ENCODE peak calls at places on chromosomes 1 and 21, in five cellular contexts. One of them, this sample, is unnamed.
A peak's percentile ranks its signal among the peaks of the same experiment; 100 is the strongest.

GRCh38 chr1:155640367-155640766 is 30.3 kb downstream of the MSTO1 start:
- DNase-seq in neuronal stem cell: no peak
- DNase-seq in endothelial cell of umbilical vein: no peak
- DNase-seq in GM23248: no peak
- DNase-seq in IMR-90: no peak
- DNase-seq in this sample: no peak

GRCh38 chr21:46477765-46478164 is 19.1 kb downstream of the DIP2A start:
- DNase-seq in neuronal stem cell: no peak
- DNase-seq in endothelial cell of umbilical vein: no peak
- DNase-seq in GM23248: peak; percentile 87
- DNase-seq in IMR-90: peak; percentile 51
- DNase-seq in this sample: no peak

GRCh38 chr1:169387383-169387782 is 19.4 kb downstream of the BLZF1 start:
- DNase-seq in neuronal stem cell: no peak
- DNase-seq in endothelial cell of umbilical vein: no peak
- DNase-seq in GM23248: no peak
- DNase-seq in IMR-90: no peak
- DNase-seq in this sample: no peak

GRCh38 chr1:241717975-241718374 is 65.9 kb downstream of the WDR64 start:
- DNase-seq in neuronal stem cell: no peak
- DNase-seq in endothelial cell of umbilical vein: no peak
- DNase-seq in GM23248: no peak
- DNase-seq in IMR-90: no peak
- DNase-seq in this sample: no peak

GRCh38 chr1:117613249-117613968 is 7.6 kb downstream of the TENT5C start:
- DNase-seq in neuronal stem cell: no peak
- DNase-seq in endothelial cell of umbilical vein: no peak
- DNase-seq in GM23248: no peak
- DNase-seq in IMR-90: no peak
- DNase-seq in this sample: peak; percentile 30

GRCh38 chr1:27864264-27864895 is 8.0 kb upstream of the THEMIS2 start:
- DNase-seq in neuronal stem cell: no peak
- DNase-seq in endothelial cell of umbilical vein: peak; percentile 7
- DNase-seq in GM23248: peak; percentile 13
- DNase-seq in IMR-90: no peak
- DNase-seq in this sample: no peak

GRCh38 chr1:41501581-41501980 is 17.1 kb upstream of the EDN2 start:
- DNase-seq in neuronal stem cell: no peak
- DNase-seq in endothelial cell of umbilical vein: no peak
- DNase-seq in GM23248: no peak
- DNase-seq in IMR-90: no peak
- DNase-seq in this sample: no peak

GRCh38 chr1:230105754-230106625 is 39.0 kb downstream of the GALNT2 start:
- DNase-seq in neuronal stem cell: no peak
- DNase-seq in endothelial cell of umbilical vein: peak; percentile 68
- DNase-seq in GM23248: peak; percentile 95
- DNase-seq in IMR-90: peak; percentile 85
- DNase-seq in this sample: peak; percentile 34

GRCh38 chr21:41349607-41350390 is 12.0 kb upstream of the MX2 start:
- DNase-seq in neuronal stem cell: no peak
- DNase-seq in endothelial cell of umbilical vein: no peak
- DNase-seq in GM23248: no peak
- DNase-seq in IMR-90: no peak
- DNase-seq in this sample: no peak

GRCh38 chr1:225816643-225817538 is 7.0 kb downstream of the EPHX1 start:
- DNase-seq in neuronal stem cell: no peak
- DNase-seq in endothelial cell of umbilical vein: peak; percentile 75
- DNase-seq in GM23248: peak; percentile 46
- DNase-seq in IMR-90: peak; percentile 7
- DNase-seq in this sample: no peak

GRCh38 chr1:225815526-225816178 is 5.7 kb downstream of the EPHX1 start:
- DNase-seq in neuronal stem cell: no peak
- DNase-seq in endothelial cell of umbilical vein: no peak
- DNase-seq in GM23248: no peak
- DNase-seq in IMR-90: no peak
- DNase-seq in this sample: no peak

GRCh38 chr1:225819346-225820192 is 9.6 kb downstream of the EPHX1 start:
- DNase-seq in neuronal stem cell: no peak
- DNase-seq in endothelial cell of umbilical vein: no peak
- DNase-seq in GM23248: no peak
- DNase-seq in IMR-90: no peak
- DNase-seq in this sample: no peak

GRCh38 chr1:225818229-225818628 is 8.3 kb downstream of the EPHX1 start:
- DNase-seq in neuronal stem cell: no peak
- DNase-seq in endothelial cell of umbilical vein: no peak
- DNase-seq in GM23248: no peak
- DNase-seq in IMR-90: no peak
- DNase-seq in this sample: no peak

GRCh38 chr1:225817611-225818061 is 7.7 kb downstream of the EPHX1 start:
- DNase-seq in neuronal stem cell: no peak
- DNase-seq in endothelial cell of umbilical vein: peak; percentile 73
- DNase-seq in GM23248: peak; percentile 96
- DNase-seq in IMR-90: peak; percentile 88
- DNase-seq in this sample: no peak
- H3K9ac ChIP-seq in neuronal stem cell: no peak overlapping the region
- H3K9ac ChIP-seq in endothelial cell of umbilical vein: no peak overlapping the region
- H3K9ac ChIP-seq in GM23248: peak overlapping the region; percentile 77
- H3K9ac ChIP-seq in IMR-90: peak overlapping the region; percentile 30
- H3K9ac ChIP-seq in this sample: no peak overlapping the region

GRCh38 chr1:43382027-43382771 is 7.4 kb downstream of the MED8 start:
- DNase-seq in neuronal stem cell: no peak
- DNase-seq in endothelial cell of umbilical vein: no peak
- DNase-seq in GM23248: no peak
- DNase-seq in IMR-90: no peak
- DNase-seq in this sample: no peak
- H3K27ac ChIP-seq in neuronal stem cell: peak overlapping the region; percentile 55
- H3K27ac ChIP-seq in endothelial cell of umbilical vein: no peak overlapping the region
- H3K27ac ChIP-seq in GM23248: no peak overlapping the region
- H3K27ac ChIP-seq in IMR-90: no peak overlapping the region
- H3K27ac ChIP-seq in this sample: no peak overlapping the region

GRCh38 chr1:116166011-116166571 is 54.9 kb downstream of the MAB21L3 start:
- DNase-seq in neuronal stem cell: no peak
- DNase-seq in endothelial cell of umbilical vein: no peak
- DNase-seq in GM23248: no peak
- DNase-seq in IMR-90: no peak
- DNase-seq in this sample: no peak

GRCh38 chr1:116167625-116168276 is 56.6 kb downstream of the MAB21L3 start:
- DNase-seq in neuronal stem cell: no peak
- DNase-seq in endothelial cell of umbilical vein: peak; percentile 13
- DNase-seq in GM23248: peak; percentile 48
- DNase-seq in IMR-90: no peak
- DNase-seq in this sample: no peak

GRCh38 chr1:116166655-116167054 is 55.5 kb downstream of the MAB21L3 start:
- DNase-seq in neuronal stem cell: no peak
- DNase-seq in endothelial cell of umbilical vein: no peak
- DNase-seq in GM23248: no peak
- DNase-seq in IMR-90: no peak
- DNase-seq in this sample: no peak

GRCh38 chr1:116169898-116170297 is 58.7 kb downstream of the MAB21L3 start:
- DNase-seq in neuronal stem cell: no peak
- DNase-seq in endothelial cell of umbilical vein: no peak
- DNase-seq in GM23248: no peak
- DNase-seq in IMR-90: no peak
- DNase-seq in this sample: no peak

DNA sequence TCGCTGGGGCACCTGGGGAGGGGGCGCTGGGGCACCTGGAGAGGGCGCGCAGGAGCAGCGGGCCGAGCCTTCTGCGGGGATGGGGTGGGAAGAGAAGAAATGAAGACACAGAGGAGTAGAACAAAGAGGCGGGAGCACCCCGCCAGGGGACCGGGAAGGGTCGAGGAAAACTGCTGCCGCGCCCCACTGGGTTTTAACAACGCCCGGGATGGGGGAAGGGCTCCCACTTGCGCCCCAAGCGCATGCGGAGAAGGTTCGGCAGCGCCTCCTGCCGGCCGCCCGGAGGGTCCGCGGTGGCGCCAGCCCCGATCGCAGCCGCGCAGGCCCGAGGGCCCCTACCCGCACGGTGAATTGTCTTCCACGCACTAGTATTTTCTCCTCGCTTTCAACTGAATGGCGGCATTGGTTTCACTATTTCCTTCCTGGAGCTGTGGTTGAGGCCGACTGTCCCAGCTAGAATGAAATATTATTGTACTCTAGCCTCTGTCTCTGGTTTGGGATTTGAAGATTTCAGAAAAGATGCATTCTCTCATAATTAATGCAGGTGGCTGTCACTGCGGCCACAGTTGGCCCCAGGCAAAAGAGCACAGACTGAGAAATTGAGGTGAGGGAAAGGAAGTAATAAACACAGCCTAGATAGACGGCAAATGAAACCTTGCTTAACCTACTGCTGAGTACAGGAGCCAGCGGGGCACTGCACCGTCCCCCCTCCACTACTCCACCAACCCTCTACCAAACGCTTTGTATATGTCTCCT is 57.3 kb downstream of the MAB21L3 start:
- DNase-seq in neuronal stem cell: peak; percentile 66
- DNase-seq in endothelial cell of umbilical vein: peak; percentile 53
- DNase-seq in GM23248: peak; percentile 86
- DNase-seq in IMR-90: peak; percentile 23
- DNase-seq in this sample: peak; percentile 67
- H3K9ac ChIP-seq in neuronal stem cell: peak overlapping the region; percentile 75
- H3K9ac ChIP-seq in endothelial cell of umbilical vein: no peak overlapping the region
- H3K9ac ChIP-seq in GM23248: peak overlapping the region; percentile 72
- H3K9ac ChIP-seq in IMR-90: peak overlapping the region; percentile 57
- H3K9ac ChIP-seq in this sample: peak overlapping the region; percentile 71

DNA sequence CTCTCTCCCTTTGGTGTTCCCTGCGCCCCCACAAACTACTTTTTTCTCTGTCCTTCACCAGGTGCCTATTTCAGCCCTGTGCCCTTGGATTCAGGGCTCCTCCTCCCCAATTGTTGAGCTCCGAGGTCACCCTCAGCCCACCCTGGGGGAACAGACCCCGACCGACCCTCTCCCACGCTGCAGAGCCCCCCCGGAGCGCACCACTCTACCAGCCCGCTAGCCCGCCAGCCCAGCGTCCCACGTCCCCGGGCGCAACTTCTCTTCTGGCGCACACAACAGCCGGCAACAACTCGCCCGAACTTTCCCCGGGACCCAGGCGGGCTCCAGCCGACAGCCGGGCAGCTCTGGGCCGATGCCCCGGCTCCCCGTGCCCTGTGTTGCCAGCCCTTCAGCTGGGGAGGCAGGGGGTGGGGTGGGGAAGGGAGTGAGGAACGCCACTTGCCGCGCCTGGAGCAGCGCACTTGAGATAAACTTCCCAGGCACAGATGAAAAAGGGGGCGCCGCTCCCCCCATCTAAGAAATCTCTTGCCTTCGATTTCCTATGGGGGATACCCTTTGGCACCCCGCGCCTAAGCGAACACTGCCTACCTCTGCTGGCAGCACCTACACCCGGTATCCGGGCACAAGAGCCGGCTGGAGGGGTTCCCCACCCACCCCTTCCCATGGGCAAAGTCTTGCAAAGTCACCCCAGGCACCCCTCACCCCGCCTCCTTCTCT is 983 bp downstream of the CASZ1 start:
- DNase-seq in neuronal stem cell: no peak
- DNase-seq in endothelial cell of umbilical vein: peak; percentile 13
- DNase-seq in GM23248: peak; percentile 42
- DNase-seq in IMR-90: no peak
- DNase-seq in this sample: no peak
- H3K27ac ChIP-seq in neuronal stem cell: no peak overlapping the region
- H3K27ac ChIP-seq in endothelial cell of umbilical vein: no peak overlapping the region
- H3K27ac ChIP-seq in GM23248: no peak overlapping the region
- H3K27ac ChIP-seq in IMR-90: no peak overlapping the region
- H3K27ac ChIP-seq in this sample: no peak overlapping the region

GRCh38 chr1:85849660-85850059 is 141.4 kb upstream of the ZNHIT6 start:
- DNase-seq in neuronal stem cell: no peak
- DNase-seq in endothelial cell of umbilical vein: no peak
- DNase-seq in GM23248: no peak
- DNase-seq in IMR-90: no peak
- DNase-seq in this sample: no peak
- H3K9ac ChIP-seq in neuronal stem cell: no peak overlapping the region
- H3K9ac ChIP-seq in endothelial cell of umbilical vein: no peak overlapping the region
- H3K9ac ChIP-seq in GM23248: peak overlapping the region; percentile 8
- H3K9ac ChIP-seq in IMR-90: no peak overlapping the region
- H3K9ac ChIP-seq in this sample: no peak overlapping the region

GRCh38 chr1:11441211-11441952 is 37.6 kb upstream of the DISP3 start:
- DNase-seq in neuronal stem cell: no peak
- DNase-seq in endothelial cell of umbilical vein: no peak
- DNase-seq in GM23248: no peak
- DNase-seq in IMR-90: no peak
- DNase-seq in this sample: no peak
- H3K27ac ChIP-seq in neuronal stem cell: no peak overlapping the region
- H3K27ac ChIP-seq in endothelial cell of umbilical vein: no peak overlapping the region
- H3K27ac ChIP-seq in GM23248: no peak overlapping the region
- H3K27ac ChIP-seq in IMR-90: no peak overlapping the region
- H3K27ac ChIP-seq in this sample: no peak overlapping the region

GRCh38 chr1:206480211-206480610 is 9.9 kb downstream of the IKBKE start:
- DNase-seq in neuronal stem cell: no peak
- DNase-seq in endothelial cell of umbilical vein: no peak
- DNase-seq in GM23248: no peak
- DNase-seq in IMR-90: no peak
- DNase-seq in this sample: no peak

GRCh38 chr1:206487970-206488369 is 17.7 kb downstream of the IKBKE start:
- DNase-seq in neuronal stem cell: no peak
- DNase-seq in endothelial cell of umbilical vein: no peak
- DNase-seq in GM23248: no peak
- DNase-seq in IMR-90: no peak
- DNase-seq in this sample: no peak

GRCh38 chr1:206486995-206487788 is 16.9 kb downstream of the IKBKE start:
- DNase-seq in neuronal stem cell: no peak
- DNase-seq in endothelial cell of umbilical vein: peak; percentile 56
- DNase-seq in GM23248: no peak
- DNase-seq in IMR-90: no peak
- DNase-seq in this sample: no peak

GRCh38 chr1:206482611-206483010 is 12.3 kb downstream of the IKBKE start:
- DNase-seq in neuronal stem cell: no peak
- DNase-seq in endothelial cell of umbilical vein: no peak
- DNase-seq in GM23248: no peak
- DNase-seq in IMR-90: no peak
- DNase-seq in this sample: no peak

GRCh38 chr1:206484901-206485300 is 14.6 kb downstream of the IKBKE start:
- DNase-seq in neuronal stem cell: no peak
- DNase-seq in endothelial cell of umbilical vein: no peak
- DNase-seq in GM23248: no peak
- DNase-seq in IMR-90: no peak
- DNase-seq in this sample: no peak
- H3K9ac ChIP-seq in neuronal stem cell: no peak overlapping the region
- H3K9ac ChIP-seq in endothelial cell of umbilical vein: no peak overlapping the region
- H3K9ac ChIP-seq in GM23248: no peak overlapping the region
- H3K9ac ChIP-seq in IMR-90: no peak overlapping the region
- H3K9ac ChIP-seq in this sample: no peak overlapping the region

GRCh38 chr1:222071313-222071886 is 329.5 kb upstream of the DUSP10 start:
- DNase-seq in neuronal stem cell: no peak
- DNase-seq in endothelial cell of umbilical vein: no peak
- DNase-seq in GM23248: no peak
- DNase-seq in IMR-90: no peak
- DNase-seq in this sample: no peak

GRCh38 chr1:222079546-222079945 is 337.7 kb upstream of the DUSP10 start:
- DNase-seq in neuronal stem cell: no peak
- DNase-seq in endothelial cell of umbilical vein: no peak
- DNase-seq in GM23248: peak; percentile 28
- DNase-seq in IMR-90: no peak
- DNase-seq in this sample: no peak

GRCh38 chr1:222077191-222077590 is 335.3 kb upstream of the DUSP10 start:
- DNase-seq in neuronal stem cell: no peak
- DNase-seq in endothelial cell of umbilical vein: no peak
- DNase-seq in GM23248: no peak
- DNase-seq in IMR-90: no peak
- DNase-seq in this sample: no peak

GRCh38 chr1:222073307-222073995 is 331.6 kb upstream of the DUSP10 start:
- DNase-seq in neuronal stem cell: no peak
- DNase-seq in endothelial cell of umbilical vein: no peak
- DNase-seq in GM23248: peak; percentile 89
- DNase-seq in IMR-90: peak; percentile 84
- DNase-seq in this sample: no peak

GRCh38 chr1:222074317-222074716 is 332.4 kb upstream of the DUSP10 start:
- DNase-seq in neuronal stem cell: no peak
- DNase-seq in endothelial cell of umbilical vein: no peak
- DNase-seq in GM23248: no peak
- DNase-seq in IMR-90: no peak
- DNase-seq in this sample: no peak
- H3K27ac ChIP-seq in neuronal stem cell: no peak overlapping the region
- H3K27ac ChIP-seq in endothelial cell of umbilical vein: no peak overlapping the region
- H3K27ac ChIP-seq in GM23248: peak overlapping the region; percentile 73
- H3K27ac ChIP-seq in IMR-90: no peak overlapping the region
- H3K27ac ChIP-seq in this sample: no peak overlapping the region